ENCODE peak calls at places on chromosome 6, in eight cellular contexts. A is RWPE2, J is GM12878, U is EL, V is AML-193, P is GM23248, L is epithelial cell of esophagus, F is endothelial cell of umbilical vein. C is an unnamed sample.

GRCh38 chr6:150894935-150895686 is 29.6 kb downstream of the MTHFD1L start:
- DNase-seq in U (peak), A (no peak), F (no peak), J (peak), L (peak), V (no peak), P (peak), C (peak)

GRCh38 chr6:33160728-33161323 is 31.4 kb downstream of the COL11A2 start:
- DNase-seq in A (peak), U (peak), P (peak), J (no peak), V (peak), L (peak), F (peak), C (peak)

GRCh38 chr6:141463237-141463977 is 669.3 kb upstream of the GJE1 start:
- DNase-seq in A (no peak), V (no peak), L (no peak), P (peak), J (no peak), U (peak), F (no peak), C (peak)

GRCh38 chr6:128507337-128508310 is 12.8 kb downstream of the PTPRK start:
- DNase-seq in A (no peak), J (no peak), U (peak), P (peak), V (no peak), F (peak), L (peak), C (peak)

GRCh38 chr6:156413156-156413555 is 364.0 kb upstream of the ARID1B start:
- DNase-seq in A (no peak), U (peak), P (no peak), F (no peak), L (peak), V (no peak), J (no peak), C (peak)

GRCh38 chr6:167530960-167531359 is 206.1 kb downstream of the TTLL2 start:
- DNase-seq in V (no peak), F (no peak), J (no peak), P (no peak), U (no peak), L (no peak), A (no peak), C (no peak)

GRCh38 chr6:143457563-143458359 is 7.2 kb downstream of the PEX3 start:
- DNase-seq in U (peak), A (no peak), L (peak), F (no peak), J (no peak), P (peak), V (no peak), C (peak)

GRCh38 chr6:91020741-91021140 is 433.9 kb upstream of the MAP3K7 start:
- DNase-seq in P (no peak), V (no peak), U (no peak), L (no peak), J (peak), F (no peak), A (no peak), C (no peak)

GRCh38 chr6:53984163-53984562 is 127.1 kb upstream of the MLIP start:
- DNase-seq in U (peak), F (peak), P (peak), A (peak), V (no peak), L (peak), J (no peak), C (peak)

GRCh38 chr6:95581073-95581472 is 3.7 kb downstream of the MANEA start:
- DNase-seq in A (no peak), L (no peak), V (no peak), J (no peak), F (no peak), U (peak), P (peak), C (no peak)